ENCODE peak calls at places on chromosomes 1 and 21, in four cellular contexts. One of them, this sample, is unnamed.

GRCh38 chr1:74811421-74812179 is 78.6 kb downstream of the TYW3 start:
- DNase-seq in body of pancreas: no peak
- DNase-seq in Calu3: no peak
- DNase-seq in fibroblast of lung: no peak
- DNase-seq in this sample: no peak

GRCh38 chr1:1406101-1406820 is 832 bp downstream of the MRPL20 start:
- DNase-seq in fibroblast of lung: no peak
- DNase-seq in body of pancreas: no peak
- DNase-seq in Calu3: no peak
- DNase-seq in this sample: no peak

GRCh38 chr1:54971317-54971791 is 9.1 kb upstream of the TMEM61 start:
- DNase-seq in fibroblast of lung: no peak
- DNase-seq in Calu3: peak; percentile 49
- DNase-seq in body of pancreas: peak; percentile 23
- DNase-seq in this sample: no peak

GRCh38 chr1:234139966-234140365 is 233.3 kb upstream of the COA6 start:
- DNase-seq in Calu3: no peak
- DNase-seq in fibroblast of lung: peak; percentile 46
- DNase-seq in body of pancreas: no peak
- DNase-seq in this sample: no peak

GRCh38 chr1:55696181-55696580 is 481.0 kb upstream of the USP24 start:
- DNase-seq in fibroblast of lung: peak; percentile 83
- DNase-seq in body of pancreas: peak; percentile 27
- DNase-seq in Calu3: no peak
- DNase-seq in this sample: no peak

GRCh38 chr1:206691604-206692003 is 6.9 kb downstream of the MAPKAPK2 start:
- DNase-seq in Calu3: no peak
- DNase-seq in body of pancreas: peak; percentile 57
- DNase-seq in fibroblast of lung: peak; percentile 35
- DNase-seq in this sample: no peak

GRCh38 chr1:1920608-1921458 is 1.8 kb upstream of the TMEM52 start:
- DNase-seq in fibroblast of lung: no peak
- DNase-seq in body of pancreas: no peak
- DNase-seq in Calu3: no peak
- DNase-seq in this sample: peak; percentile 31

GRCh38 chr1:21293537-21294265 is 3.4 kb upstream of the ECE1 start:
- DNase-seq in Calu3: no peak
- DNase-seq in body of pancreas: no peak
- DNase-seq in fibroblast of lung: no peak
- DNase-seq in this sample: no peak

GRCh38 chr1:201619513-201619912 is 80.6 kb downstream of the NAV1 start:
- DNase-seq in Calu3: no peak
- DNase-seq in body of pancreas: no peak
- DNase-seq in fibroblast of lung: no peak
- DNase-seq in this sample: no peak

GRCh38 chr1:172145231-172145651 is 275.2 kb upstream of the C1orf105 start:
- DNase-seq in body of pancreas: no peak
- DNase-seq in fibroblast of lung: peak; percentile 73
- DNase-seq in Calu3: no peak
- DNase-seq in this sample: no peak

GRCh38 chr1:1208713-1209433 is 2.5 kb upstream of the TNFRSF18 start:
- DNase-seq in fibroblast of lung: no peak
- DNase-seq in body of pancreas: no peak
- DNase-seq in Calu3: no peak
- DNase-seq in this sample: no peak

GRCh38 chr1:173784997-173785396 is 39.5 kb upstream of the DARS2 start:
- DNase-seq in body of pancreas: no peak
- DNase-seq in Calu3: no peak
- DNase-seq in fibroblast of lung: no peak
- DNase-seq in this sample: no peak

GRCh38 chr1:207034208-207034607 is 1.7 kb upstream of the C1orf116 start:
- DNase-seq in body of pancreas: no peak
- DNase-seq in fibroblast of lung: no peak
- DNase-seq in Calu3: no peak
- DNase-seq in this sample: no peak

GRCh38 chr1:178172939-178173338 is 79.0 kb downstream of the RASAL2 start:
- DNase-seq in Calu3: peak; percentile 54
- DNase-seq in fibroblast of lung: peak; percentile 47
- DNase-seq in body of pancreas: no peak
- DNase-seq in this sample: no peak

GRCh38 chr1:152886758-152887409 is 8.8 kb downstream of the SMCP start:
- DNase-seq in fibroblast of lung: no peak
- DNase-seq in body of pancreas: no peak
- DNase-seq in Calu3: no peak
- DNase-seq in this sample: no peak

GRCh38 chr1:207787776-207788175 is 35.9 kb downstream of the CD46 start:
- DNase-seq in fibroblast of lung: no peak
- DNase-seq in Calu3: no peak
- DNase-seq in body of pancreas: no peak
- DNase-seq in this sample: no peak

GRCh38 chr1:178434899-178435298 is 61.9 kb downstream of the CLEC20A start:
- DNase-seq in fibroblast of lung: no peak
- DNase-seq in body of pancreas: no peak
- DNase-seq in Calu3: no peak
- DNase-seq in this sample: no peak

GRCh38 chr21:44085491-44086321 is 21.5 kb upstream of the PWP2 start:
- DNase-seq in body of pancreas: no peak
- DNase-seq in Calu3: no peak
- DNase-seq in fibroblast of lung: no peak
- DNase-seq in this sample: no peak

GRCh38 chr1:236059011-236059410 is 5.9 kb downstream of the NID1 start:
- DNase-seq in Calu3: no peak
- DNase-seq in body of pancreas: no peak
- DNase-seq in fibroblast of lung: no peak
- DNase-seq in this sample: no peak

GRCh38 chr1:77308889-77309621 is 27.2 kb downstream of the AK5 start:
- DNase-seq in Calu3: no peak
- DNase-seq in fibroblast of lung: no peak
- DNase-seq in body of pancreas: no peak
- DNase-seq in this sample: no peak

GRCh38 chr1:2530501-2531361 is 668 bp upstream of the HES5 start:
- DNase-seq in body of pancreas: peak; percentile 48
- DNase-seq in fibroblast of lung: no peak
- DNase-seq in Calu3: no peak
- DNase-seq in this sample: no peak

GRCh38 chr1:116151739-116152576 is 40.8 kb downstream of the MAB21L3 start:
- DNase-seq in fibroblast of lung: peak; percentile 67
- DNase-seq in Calu3: peak; percentile 76
- DNase-seq in body of pancreas: peak; percentile 82
- DNase-seq in this sample: peak; percentile 82

GRCh38 chr1:194297999-194298598 is 1111.7 kb upstream of the B3GALT2 start:
- DNase-seq in Calu3: no peak
- DNase-seq in fibroblast of lung: peak; percentile 28
- DNase-seq in body of pancreas: no peak
- DNase-seq in this sample: no peak

GRCh38 chr1:89832481-89833127 is 11.8 kb downstream of the LRRC8D start:
- DNase-seq in fibroblast of lung: no peak
- DNase-seq in body of pancreas: no peak
- DNase-seq in Calu3: no peak
- DNase-seq in this sample: no peak

GRCh38 chr21:44019568-44019958 is 7.5 kb downstream of the TRAPPC10 start:
- DNase-seq in body of pancreas: no peak
- DNase-seq in fibroblast of lung: no peak
- DNase-seq in Calu3: no peak
- DNase-seq in this sample: no peak

GRCh38 chr1:237568955-237569354 is 321.8 kb downstream of the ZP4 start:
- DNase-seq in body of pancreas: no peak
- DNase-seq in Calu3: no peak
- DNase-seq in fibroblast of lung: no peak
- DNase-seq in this sample: no peak

GRCh38 chr1:247445775-247446364 is 12.0 kb downstream of the OR2B11 start:
- DNase-seq in body of pancreas: peak; percentile 64
- DNase-seq in fibroblast of lung: no peak
- DNase-seq in Calu3: no peak
- DNase-seq in this sample: no peak

GRCh38 chr1:3775248-3775497 is 2.6 kb downstream of the SMIM1 start:
- DNase-seq in fibroblast of lung: no peak
- DNase-seq in body of pancreas: no peak
- DNase-seq in Calu3: no peak
- DNase-seq in this sample: no peak

GRCh38 chr1:200558866-200559459 is 61.6 kb downstream of the KIF14 start:
- DNase-seq in fibroblast of lung: peak; percentile 75
- DNase-seq in Calu3: peak; percentile 43
- DNase-seq in body of pancreas: peak; percentile 18
- DNase-seq in this sample: no peak
- TF ChIP-seq CTCF in fibroblast of lung: peak; percentile 62
- TF ChIP-seq CTCF in Calu3: no peak
- TF ChIP-seq CTCF in body of pancreas: peak; percentile 60
- TF ChIP-seq CTCF in this sample: peak; percentile 77

GRCh38 chr1:111126354-111126753 is 13.5 kb downstream of the DRAM2 start:
- DNase-seq in body of pancreas: no peak
- DNase-seq in fibroblast of lung: no peak
- DNase-seq in Calu3: no peak
- DNase-seq in this sample: no peak
- TF ChIP-seq CTCF in body of pancreas: no peak
- TF ChIP-seq CTCF in fibroblast of lung: no peak
- TF ChIP-seq CTCF in Calu3: no peak
- TF ChIP-seq CTCF in this sample: no peak

DNA sequence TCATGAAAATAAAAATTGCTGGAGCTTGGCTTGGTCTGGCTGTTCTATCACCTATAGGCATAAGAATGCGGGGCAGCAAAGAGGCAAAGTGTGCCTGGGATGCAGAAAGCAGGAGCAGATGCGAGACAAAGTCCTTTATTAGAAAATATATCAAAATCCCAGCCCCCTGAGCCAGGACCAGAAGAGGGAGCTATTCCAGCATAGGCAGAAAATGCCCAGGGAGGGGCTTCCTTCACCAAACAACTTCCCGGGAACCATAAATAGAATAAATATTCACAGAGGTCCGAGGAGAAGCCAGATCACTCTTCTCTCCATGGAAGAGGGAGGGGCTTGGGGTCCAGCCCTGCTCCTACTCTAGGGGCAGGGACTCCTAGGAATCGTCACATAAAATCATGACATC is 5.0 kb downstream of the PPOX start:
- DNase-seq in Calu3: no peak
- DNase-seq in fibroblast of lung: no peak
- DNase-seq in body of pancreas: no peak
- DNase-seq in this sample: no peak
- TF ChIP-seq CTCF in Calu3: peak; percentile 13
- TF ChIP-seq CTCF in fibroblast of lung: no peak
- TF ChIP-seq CTCF in body of pancreas: no peak
- TF ChIP-seq CTCF in this sample: peak; percentile 49

GRCh38 chr1:180154325-180155201 is at the start of gene QSOX1:
- DNase-seq in body of pancreas: peak; percentile 90
- DNase-seq in Calu3: peak; percentile 91
- DNase-seq in fibroblast of lung: peak; percentile 88
- DNase-seq in this sample: peak; percentile 90
- TF ChIP-seq CTCF in body of pancreas: peak; percentile 38
- TF ChIP-seq CTCF in Calu3: no peak
- TF ChIP-seq CTCF in fibroblast of lung: no peak
- TF ChIP-seq CTCF in this sample: peak; percentile 26

GRCh38 chr1:150997949-150998348 is 8.8 kb downstream of the MINDY1 start:
- DNase-seq in fibroblast of lung: no peak
- DNase-seq in Calu3: no peak
- DNase-seq in body of pancreas: no peak
- DNase-seq in this sample: no peak

GRCh38 chr1:150999051-150999674 is 7.5 kb downstream of the MINDY1 start:
- DNase-seq in body of pancreas: no peak
- DNase-seq in fibroblast of lung: peak; percentile 59
- DNase-seq in Calu3: no peak
- DNase-seq in this sample: no peak

GRCh38 chr1:150994248-150994647 is 12.2 kb downstream of the ANXA9 start:
- DNase-seq in fibroblast of lung: no peak
- DNase-seq in Calu3: no peak
- DNase-seq in body of pancreas: no peak
- DNase-seq in this sample: no peak

GRCh38 chr1:150997126-150997872 is 9.4 kb downstream of the MINDY1 start:
- DNase-seq in Calu3: no peak
- DNase-seq in fibroblast of lung: no peak
- DNase-seq in body of pancreas: no peak
- DNase-seq in this sample: no peak

DNA sequence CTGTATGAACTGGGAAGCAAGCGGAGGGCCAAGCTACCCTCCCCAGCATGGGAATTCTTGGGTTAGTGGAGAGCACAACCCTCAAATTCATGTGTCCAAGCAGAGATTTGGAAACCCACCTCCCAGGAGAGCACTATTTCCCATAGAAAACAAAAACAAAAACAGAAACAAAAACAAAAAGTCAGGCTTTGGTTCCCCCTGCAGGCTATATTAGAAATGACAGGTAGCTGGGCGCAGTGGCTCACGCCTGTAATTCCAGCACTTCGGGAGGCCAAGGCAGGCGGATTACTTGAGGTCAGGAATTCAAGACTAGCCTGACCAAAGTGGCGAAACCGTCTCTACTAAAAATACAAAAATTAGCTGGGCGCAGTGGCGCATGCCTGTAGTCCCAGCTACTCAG is 10.8 kb downstream of the MINDY1 start:
- DNase-seq in fibroblast of lung: peak; percentile 49
- DNase-seq in body of pancreas: peak; percentile 46
- DNase-seq in Calu3: peak; percentile 41
- DNase-seq in this sample: peak; percentile 62
- TF ChIP-seq CTCF in fibroblast of lung: peak; percentile 53
- TF ChIP-seq CTCF in body of pancreas: peak; percentile 66
- TF ChIP-seq CTCF in Calu3: peak; percentile 90
- TF ChIP-seq CTCF in this sample: peak; percentile 92

DNA sequence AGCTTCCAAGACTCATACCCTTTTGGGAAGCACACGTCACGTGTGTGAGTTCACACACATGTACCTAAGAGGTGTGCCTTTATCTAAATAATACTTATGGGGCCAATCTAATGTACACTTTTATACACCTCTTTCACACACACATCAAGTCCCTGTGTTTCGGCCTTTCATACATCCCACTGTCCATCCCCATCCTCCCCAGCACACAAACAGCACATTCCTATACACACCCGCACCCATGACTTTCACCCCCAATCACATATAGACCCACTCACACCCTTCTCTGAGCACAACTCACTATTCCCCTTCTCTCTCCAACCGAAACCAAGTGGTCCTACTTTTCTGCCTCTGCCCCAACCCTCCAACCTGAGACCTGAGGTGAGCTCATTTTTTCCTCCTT is 3.5 kb downstream of the MEX3A start:
- DNase-seq in body of pancreas: no peak
- DNase-seq in fibroblast of lung: no peak
- DNase-seq in Calu3: no peak
- DNase-seq in this sample: no peak
- TF ChIP-seq CTCF in body of pancreas: no peak
- TF ChIP-seq CTCF in fibroblast of lung: no peak
- TF ChIP-seq CTCF in Calu3: no peak
- TF ChIP-seq CTCF in this sample: no peak

This sample was measured in H9.